ENCODE peak calls at places on chromosomes 6 and 20, in five cellular contexts. R is adrenal gland; T is stimulated activated naive B cell treated with anti-CD40 and anti-IgM and Interleukin-4, amounts not matched to agents 10 μg/mL and 1 μg/mL and 100 μg/mL, for 72 hours; X is erythroblast; S is renal cortical epithelial cell. Q is an unnamed sample.

GRCh38 chr6:71527831-71528377 is 239.3 kb downstream of the OGFRL1 start:
- DNase-seq in S (no peak), T (no peak), X (no peak), R (no peak), Q (no peak)

GRCh38 chr20:17468073-17468840 is 62.9 kb downstream of the BFSP1 start:
- DNase-seq in R (no peak), X (no peak), S (no peak), T (no peak), Q (no peak)

GRCh38 chr6:31543639-31544038 is 1.8 kb upstream of the DDX39B start:
- DNase-seq in R (no peak), S (no peak), X (no peak), T (no peak), Q (no peak)

GRCh38 chr6:12957321-12958051 is 240.9 kb downstream of the PHACTR1 start:
- DNase-seq in R (peak; percentile 45), T (peak; percentile 6), S (peak; percentile 85), X (peak; percentile 48), Q (peak; percentile 39)

GRCh38 chr6:30707281-30707850 is 9.7 kb downstream of the MDC1 start:
- DNase-seq in R (no peak), S (peak; percentile 60), X (no peak), T (no peak), Q (no peak)

GRCh38 chr6:130322673-130323268 is 43.0 kb upstream of the TMEM200A start:
- DNase-seq in R (peak; percentile 70), T (no peak), X (peak; percentile 63), S (peak; percentile 63), Q (peak; percentile 55)

GRCh38 chr6:11609324-11610071 is 71.9 kb downstream of the TMEM170B start:
- DNase-seq in R (peak; percentile 57), T (no peak), S (peak; percentile 99), X (no peak), Q (no peak)

GRCh38 chr6:43972179-43972914 is 154.9 kb downstream of the MRPL14 start:
- DNase-seq in X (peak; percentile 64), R (peak; percentile 29), S (no peak), T (no peak), Q (no peak)

GRCh38 chr6:122833229-122833556 is 44.1 kb downstream of the SMPDL3A start:
- DNase-seq in R (no peak), T (no peak), S (no peak), X (no peak), Q (peak; percentile 48)